ENCODE peak calls at places on chromosomes 4 and X, in five cellular contexts. J, R, A, M and S are unnamed samples. For H3K27me3, the result is how much of the 10 kb centered on the place peaks cover.

GRCh38 chr4:150363721-150364688 is 217.9 kb upstream of the MAB21L2 start:
- DNase-seq in M (no peak), A (no peak), R (no peak), J (no peak), S (no peak)

GRCh38 chr4:181863846-181864245 is 379.4 kb upstream of the TENM3 start:
- DNase-seq in J (no peak), A (no peak), M (no peak), R (no peak), S (no peak)

GRCh38 chr4:47525154-47525819 is 40.2 kb downstream of the ATP10D start:
- DNase-seq in A (peak), J (peak), M (no peak), R (no peak), S (peak)

GRCh38 chr4:145279122-145279960 is 99.0 kb upstream of the OTUD4 start:
- DNase-seq in M (no peak), R (peak), J (no peak), A (no peak), S (peak)

GRCh38 chrX:130728208-130728607 is 174.8 kb downstream of the ENOX2 start:
- DNase-seq in J (no peak), A (no peak), R (no peak), M (no peak), S (no peak)

GRCh38 chrX:85223359-85223758 is 20.2 kb downstream of the SATL1 start:
- DNase-seq in J (no peak), R (no peak), A (no peak), M (no peak), S (no peak)

GRCh38 chr4:102640669-102641068 is 120.1 kb downstream of the MANBA start:
- DNase-seq in M (no peak), J (no peak), R (no peak), A (no peak), S (no peak)

GRCh38 chr4:6107886-6108285 is 89.7 kb upstream of the C4orf50 start:
- DNase-seq in R (no peak), A (no peak), J (no peak), M (no peak), S (no peak)

GRCh38 chr4:186628058-186628711 is 72.8 kb upstream of the MTNR1A start:
- DNase-seq in R (no peak), A (no peak), J (no peak), M (no peak), S (no peak)

GRCh38 chr4:152850377-152850776 is 70.6 kb downstream of the ARFIP1 start:
- DNase-seq in J (peak), M (peak), R (peak), A (peak), S (no peak)

GRCh38 chr4:151698213-151698612 is 62.6 kb downstream of the GATB start:
- DNase-seq in A (no peak), J (no peak), M (no peak), R (no peak), S (no peak)

GRCh38 chr4:5712517-5712916 is 1.5 kb downstream of the EVC start:
- DNase-seq in A (no peak), M (no peak), J (no peak), R (no peak), S (no peak)

GRCh38 chr4:101888472-101888871 is 97.9 kb downstream of the BANK1 start:
- DNase-seq in R (no peak), M (no peak), J (no peak), A (no peak), S (no peak)

GRCh38 chrX:1035206-1035605 is 177.2 kb downstream of the CRLF2 start:
- DNase-seq in M (no peak), A (no peak), R (no peak), J (no peak), S (no peak)

GRCh38 chrX:111447298-111447697 is 35.3 kb upstream of the DCX start:
- DNase-seq in J (peak), R (no peak), M (no peak), A (no peak), S (no peak)

GRCh38 chr4:28686618-28687017 is 1826.0 kb downstream of the STIM2 start:
- DNase-seq in R (no peak), M (no peak), J (peak), A (no peak), S (peak)

GRCh38 chrX:104803219-104803618 is 237.2 kb downstream of the IL1RAPL2 start:
- DNase-seq in J (no peak), R (no peak), M (no peak), A (no peak), S (no peak)

GRCh38 chr4:39998659-39999345 is 21.1 kb upstream of the PDS5A start:
- DNase-seq in J (peak), M (no peak), R (no peak), A (no peak), S (no peak)

GRCh38 chr4:87174672-87175071 is 45.7 kb downstream of the KLHL8 start:
- DNase-seq in M (no peak), A (no peak), R (no peak), J (no peak), S (no peak)

GRCh38 chrX:38225093-38225492 is 4.4 kb upstream of the SRPX start:
- DNase-seq in A (no peak), J (peak), M (no peak), R (no peak), S (no peak)

GRCh38 chr4:117783716-117784115 is 250.6 kb upstream of the NDST3 start:
- DNase-seq in M (no peak), J (no peak), A (no peak), R (no peak), S (no peak)

GRCh38 chrX:153820601-153821000 is 9.7 kb downstream of the PDZD4 start:
- DNase-seq in A (no peak), J (no peak), M (no peak), R (no peak), S (no peak)

GRCh38 chr4:153940916-153941315 is 152.0 kb upstream of the SFRP2 start:
- DNase-seq in A (no peak), R (no peak), J (no peak), M (no peak), S (no peak)

GRCh38 chr4:148980782-148981181 is 538.6 kb upstream of the NR3C2 start:
- DNase-seq in R (no peak), J (no peak), A (no peak), M (no peak), S (no peak)

GRCh38 chrX:48451708-48452107 is 18.4 kb downstream of the SLC38A5 start:
- DNase-seq in R (no peak), A (no peak), J (peak), M (no peak), S (no peak)

GRCh38 chr4:8860096-8860891 is 11.3 kb downstream of the HMX1 start:
- DNase-seq in J (peak), A (no peak), R (peak), M (peak), S (no peak)

GRCh38 chrX:40170830-40171512 is 73.2 kb upstream of the BCOR start:
- DNase-seq in J (peak), R (no peak), M (no peak), A (peak), S (no peak)

GRCh38 chrX:12898073-12898472 is 8.3 kb upstream of the TLR8 start:
- DNase-seq in M (no peak), J (no peak), A (no peak), R (no peak), S (no peak)

GRCh38 chrX:118961866-118962560 is 12.4 kb upstream of the LONRF3 start:
- DNase-seq in R (no peak), A (no peak), J (no peak), M (no peak), S (no peak)

GRCh38 chr4:53098681-53099121 is 236.6 kb downstream of the RASL11B start:
- DNase-seq in J (no peak), M (no peak), R (no peak), A (no peak), S (no peak)

GRCh38 chrX:10014462-10015373 is 47.6 kb downstream of the CLDN34 start:
- DNase-seq in M (peak), J (peak), A (peak), R (peak), S (peak)

GRCh38 chrX:120791013-120791643 is 84.5 kb downstream of the CT47B1 start:
- DNase-seq in A (peak), R (peak), M (no peak), J (peak), S (peak)

GRCh38 chrX:72069380-72070160 is 62.1 kb downstream of the RTL5 start:
- DNase-seq in M (no peak), A (no peak), J (no peak), R (no peak), S (no peak)

GRCh38 chr4:89949782-89950387 is 55.2 kb downstream of the MMRN1 start:
- DNase-seq in J (no peak), M (no peak), R (no peak), A (no peak), S (no peak)

GRCh38 chr4:156763511-156763910 is 208.1 kb downstream of the PDGFC start:
- DNase-seq in R (no peak), A (no peak), J (no peak), M (no peak), S (no peak)

GRCh38 chr4:159677521-159677920 is 574.6 kb downstream of the RAPGEF2 start:
- DNase-seq in R (no peak), M (no peak), A (no peak), J (no peak), S (no peak)

GRCh38 chrX:88789825-88790224 is 42.8 kb downstream of the CPXCR1 start:
- DNase-seq in A (no peak), R (no peak), M (no peak), J (no peak), S (no peak)

DNA sequence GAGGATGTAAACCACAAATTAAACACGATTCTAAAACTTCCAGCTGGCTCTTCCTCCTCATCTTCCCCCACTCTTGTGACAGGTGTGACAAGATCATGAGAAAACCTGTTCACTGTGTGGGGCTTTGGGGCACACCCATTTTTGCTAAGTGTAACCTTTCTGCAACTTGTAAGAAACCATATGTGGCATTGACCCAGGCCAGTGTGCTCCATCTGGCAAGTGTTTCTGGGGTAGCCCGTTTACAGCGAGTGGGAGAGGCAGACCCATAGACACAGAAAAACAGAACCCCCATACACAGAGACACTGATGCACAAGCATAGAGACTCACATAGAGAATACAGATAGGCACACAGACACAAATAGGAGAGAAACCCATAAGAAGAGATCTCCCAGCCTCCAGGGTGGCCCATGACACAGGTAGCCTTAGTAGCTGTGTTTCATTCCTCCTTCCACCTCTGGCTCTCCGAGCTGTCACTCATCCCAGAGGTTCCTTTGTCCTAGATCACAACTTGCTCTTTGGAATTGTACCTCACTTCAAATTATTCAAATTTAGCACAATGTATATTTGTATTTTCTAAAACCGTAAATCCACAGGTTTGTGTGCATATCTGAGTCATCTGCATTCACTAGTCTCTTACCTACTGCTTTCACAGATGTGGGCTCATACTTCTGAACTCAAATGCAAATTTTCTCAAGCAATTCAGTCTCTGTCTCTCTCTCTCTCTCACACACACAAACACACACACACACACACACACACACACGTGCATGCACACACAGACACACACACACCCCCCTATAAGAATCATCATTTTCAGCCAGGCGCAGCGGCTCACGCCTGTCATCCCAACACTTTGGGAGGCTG is 114.4 kb downstream of the SH3KBP1 start:
- DNase-seq in R (no peak), J (no peak), A (no peak), M (no peak), S (no peak)
- H3K4me3 ChIP-seq in R (no peak), J (no peak), A (no peak), M (no peak), S (no peak)

GRCh38 chrX:57680160-57680559 is at the start of gene NLRP2B:
- DNase-seq in J (no peak), A (no peak), M (no peak), R (no peak), S (no peak)
- H3K27me3 ChIP-seq in J (under half), A (under half), M (under half), R (under half), S (under half)

DNA sequence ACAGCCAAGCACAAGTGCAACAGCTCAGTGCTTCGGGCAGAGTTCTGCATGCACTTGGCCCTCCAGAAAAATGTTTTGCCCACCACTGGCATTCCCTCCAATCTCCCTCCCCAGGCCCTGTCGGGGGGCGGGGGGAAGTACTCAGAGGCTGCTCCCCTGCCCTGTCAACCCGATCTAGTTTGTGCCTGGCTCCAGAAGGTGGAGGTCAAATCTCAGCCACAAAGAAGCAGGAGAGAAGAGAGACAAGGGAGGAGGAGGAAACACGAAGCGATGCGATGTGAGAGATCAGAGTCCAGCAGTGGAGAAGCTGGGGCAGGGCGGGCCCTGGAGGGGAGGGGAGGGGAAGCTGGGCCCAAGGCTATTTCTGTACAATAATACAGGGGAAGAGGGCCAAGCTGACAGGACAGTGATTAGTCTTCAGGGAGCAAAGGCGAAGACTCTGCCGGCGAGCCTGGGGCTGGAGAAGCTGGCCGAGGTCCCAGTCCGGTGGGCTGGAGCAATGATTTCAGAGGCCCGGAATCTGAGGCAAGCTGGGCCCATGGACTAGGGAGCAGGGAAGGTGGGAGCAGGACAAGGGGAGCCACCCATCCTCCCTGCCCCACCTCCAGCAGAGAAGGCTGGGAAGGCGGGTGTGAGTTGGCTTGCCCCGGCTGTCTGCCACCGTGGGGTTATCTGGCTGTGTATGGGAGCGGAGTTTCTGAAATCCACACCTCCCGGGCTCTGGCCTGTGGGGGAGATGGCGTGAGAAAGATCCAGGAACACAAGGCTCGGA is 167.1 kb downstream of the EFNB1 start:
- DNase-seq in R (peak), M (no peak), A (peak), J (no peak), S (peak)
- H3K27ac ChIP-seq in R (peak), M (peak), A (peak), J (no peak), S (peak)

GRCh38 chr4:110485452-110485851 is 9.5 kb downstream of the ENPEP start:
- DNase-seq in J (no peak), M (no peak), R (no peak), A (no peak), S (no peak)

GRCh38 chr4:110486226-110486625 is 10.3 kb downstream of the ENPEP start:
- DNase-seq in M (no peak), R (no peak), A (no peak), J (no peak), S (no peak)

GRCh38 chr4:110483516-110483915 is 7.6 kb downstream of the ENPEP start:
- DNase-seq in R (no peak), J (no peak), A (peak), M (no peak), S (no peak)

GRCh38 chr4:110484029-110484428 is 8.1 kb downstream of the ENPEP start:
- DNase-seq in R (no peak), J (no peak), M (no peak), A (no peak), S (no peak)

GRCh38 chr4:110484767-110485166 is 8.8 kb downstream of the ENPEP start:
- DNase-seq in R (peak), J (peak), M (no peak), A (peak), S (peak)
- H3K4me3 ChIP-seq in R (no peak), J (no peak), M (no peak), A (no peak), S (no peak)

DNA sequence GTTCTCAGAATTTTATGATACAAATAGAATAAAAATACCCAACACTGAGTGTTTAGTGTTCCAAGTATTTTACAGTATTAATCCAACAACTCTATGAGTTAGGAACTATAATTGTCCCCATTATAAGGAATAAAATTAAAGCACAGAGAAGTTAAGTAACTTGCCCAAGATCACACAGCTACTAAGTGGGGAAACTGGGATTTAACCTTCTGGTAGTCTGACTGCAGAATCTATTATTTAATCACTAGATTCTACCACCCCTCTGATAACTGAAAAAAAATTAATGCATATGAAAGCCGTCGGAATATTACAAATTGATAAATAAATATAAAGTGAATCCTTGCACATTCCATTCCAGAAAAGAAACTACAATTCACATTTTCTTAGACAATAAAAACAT is 5.7 kb upstream of the NKX6-1 start:
- DNase-seq in R (no peak), J (no peak), M (no peak), A (no peak), S (no peak)
- H3K27me3 ChIP-seq in R (under half), J (under half), M (half or more), A (under half), S (half or more)